ENCODE peak calls at places on chromosomes 4 and X, in four cellular contexts. Z is IMR-90, J is ascending aorta, S is left ventricle myocardium inferior. P is an unnamed sample. For H3K36me3, the result is how much of the 10 kb centered on the place peaks cover.

GRCh38 chr4:160928482-160928881 is 1235.3 kb downstream of the FSTL5 start:
- DNase-seq in S (no peak), Z (no peak), J (no peak), P (no peak)

GRCh38 chr4:139242511-139243051 is 37.4 kb downstream of the MGARP start:
- DNase-seq in S (no peak), Z (peak), J (no peak), P (peak)

GRCh38 chrX:139448996-139449395 is 81.5 kb upstream of the F9 start:
- DNase-seq in Z (no peak), S (no peak), J (no peak), P (no peak)

GRCh38 chr4:71860643-71861042 is 76.8 kb upstream of the GC start:
- DNase-seq in S (no peak), Z (no peak), J (no peak), P (no peak)

GRCh38 chrX:40383360-40383759 is 197.4 kb upstream of the ATP6AP2 start:
- DNase-seq in J (no peak), S (no peak), Z (no peak), P (no peak)

GRCh38 chr4:120694973-120695372 is 227.6 kb downstream of the PRDM5 start:
- DNase-seq in Z (peak), S (no peak), J (no peak), P (no peak)

GRCh38 chrX:23317799-23318724 is 16.6 kb upstream of the PTCHD1 start:
- DNase-seq in Z (no peak), S (no peak), J (no peak), P (no peak)

GRCh38 chrX:129522184-129523059 is 868 bp downstream of the SMARCA1 start:
- DNase-seq in S (peak), Z (peak), J (peak), P (no peak)

GRCh38 chr4:37735578-37735977 is 49.4 kb upstream of the RELL1 start:
- DNase-seq in J (no peak), Z (no peak), S (no peak), P (no peak)

GRCh38 chr4:151850751-151851150 is 89.9 kb upstream of the GATB start:
- DNase-seq in J (no peak), S (no peak), Z (no peak), P (peak)

GRCh38 chr4:105909699-105910340 is 14.5 kb downstream of the NPNT start:
- DNase-seq in S (no peak), J (no peak), Z (peak), P (no peak)

GRCh38 chr4:86367577-86367976 is 7.7 kb upstream of the MAPK10 start:
- DNase-seq in Z (no peak), S (no peak), J (no peak), P (no peak)

GRCh38 chrX:66012094-66012534 is 27.8 kb downstream of the VSIG4 start:
- DNase-seq in Z (no peak), J (no peak), S (no peak), P (no peak)

GRCh38 chrX:323721-324628 is 5.4 kb upstream of the GTPBP6 start:
- DNase-seq in J (no peak), S (peak), Z (peak), P (no peak)

GRCh38 chr4:139651282-139652194 is 14.1 kb upstream of the MGST2 start:
- DNase-seq in J (peak), Z (peak), S (peak), P (no peak)

GRCh38 chrX:154378059-154378798 is 866 bp upstream of the EMD start:
- DNase-seq in S (peak), J (peak), Z (peak), P (no peak)

GRCh38 chrX:1244164-1245076 is 24.2 kb upstream of the CSF2RA start:
- DNase-seq in Z (no peak), J (no peak), S (no peak), P (no peak)

GRCh38 chr4:7781993-7782392 is 157.7 kb downstream of the AFAP1 start:
- DNase-seq in J (no peak), S (no peak), Z (no peak), P (no peak)

GRCh38 chr4:183716302-183716701 is 57.2 kb downstream of the TRAPPC11 start:
- DNase-seq in S (no peak), Z (no peak), J (no peak), P (no peak)

GRCh38 chr4:41820473-41820872 is 71.9 kb upstream of the PHOX2B start:
- DNase-seq in J (no peak), Z (no peak), S (no peak), P (no peak)

GRCh38 chrX:10750581-10750980 is 130.2 kb upstream of the MID1 start:
- DNase-seq in Z (peak), J (no peak), S (no peak), P (no peak)

GRCh38 chrX:148501121-148502066 is 977 bp downstream of the AFF2 start:
- DNase-seq in S (no peak), J (no peak), Z (no peak), P (no peak)

DNA sequence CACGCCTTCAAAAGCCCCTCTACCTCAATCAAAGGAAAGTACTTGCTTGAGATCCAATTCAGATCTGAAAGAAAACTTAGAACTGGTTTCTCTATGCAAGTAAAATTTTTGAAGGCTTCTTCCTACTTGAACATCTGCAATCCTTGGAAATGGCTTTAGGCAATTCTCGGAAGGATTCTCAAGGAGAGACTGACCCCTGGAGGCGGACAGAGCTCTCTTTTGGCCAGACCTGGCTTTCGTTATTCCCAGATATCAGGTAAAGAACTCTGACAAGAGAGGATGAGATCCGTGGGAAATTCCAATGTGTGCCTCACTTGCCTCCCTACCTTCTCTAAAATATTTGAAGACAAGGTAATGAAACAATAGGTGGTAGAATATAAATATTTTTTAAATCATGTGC is 670.3 kb upstream of the FAM241A start:
- DNase-seq in S (no peak), J (no peak), Z (peak), P (no peak)
- TF ChIP-seq CTCF in S (peak), J (peak), Z (peak), P (peak)

GRCh38 chr4:102580463-102580842 is 79.3 kb downstream of the NFKB1 start:
- DNase-seq in Z (no peak), J (no peak), S (no peak), P (no peak)
- H3K36me3 ChIP-seq in Z (under half), J (half or more), S (half or more), P (under half)

DNA sequence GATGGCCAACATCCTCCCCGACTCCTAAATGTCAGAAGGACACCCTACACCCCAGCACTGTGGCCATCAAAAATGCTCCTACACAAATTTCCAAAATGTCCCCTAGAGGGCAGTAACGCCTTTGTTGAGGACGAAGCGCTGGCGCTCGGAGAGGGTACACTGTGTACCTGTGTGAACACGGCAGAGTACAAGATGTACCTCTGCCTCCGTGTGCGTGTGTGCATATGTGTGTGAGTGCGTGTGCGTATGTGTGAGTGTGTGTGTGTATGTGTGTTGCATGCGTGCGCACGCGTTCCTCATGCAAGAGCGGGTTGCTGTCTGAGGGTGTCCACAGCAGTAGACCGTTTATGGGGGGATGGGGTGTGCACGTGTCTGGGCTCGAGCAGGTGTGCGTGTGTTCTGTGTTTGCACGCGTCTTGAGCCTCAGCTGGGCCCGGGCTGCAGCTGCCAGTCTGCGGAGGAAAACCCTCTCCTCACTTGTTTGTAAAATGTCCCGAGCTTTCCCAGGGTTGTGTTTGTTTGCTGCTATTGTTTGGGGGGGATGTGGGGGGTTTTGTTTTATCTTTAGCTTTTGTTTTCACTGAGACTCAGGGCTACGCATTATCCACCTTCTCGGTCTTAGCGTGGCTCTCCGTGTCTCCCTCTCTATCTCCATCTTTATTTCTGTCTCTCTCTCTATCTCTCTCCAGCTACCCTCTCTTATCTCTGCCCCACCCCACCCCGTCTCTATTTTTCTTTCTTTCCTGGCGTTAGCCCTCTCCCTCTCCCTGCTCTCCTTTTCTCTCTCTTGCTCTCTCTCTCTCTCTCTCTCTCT is 10.4 kb upstream of the TSPYL2 start:
- DNase-seq in Z (peak), S (peak), J (peak), P (no peak)
- H3K4me3 ChIP-seq in Z (no peak), S (peak), J (peak), P (peak)

DNA sequence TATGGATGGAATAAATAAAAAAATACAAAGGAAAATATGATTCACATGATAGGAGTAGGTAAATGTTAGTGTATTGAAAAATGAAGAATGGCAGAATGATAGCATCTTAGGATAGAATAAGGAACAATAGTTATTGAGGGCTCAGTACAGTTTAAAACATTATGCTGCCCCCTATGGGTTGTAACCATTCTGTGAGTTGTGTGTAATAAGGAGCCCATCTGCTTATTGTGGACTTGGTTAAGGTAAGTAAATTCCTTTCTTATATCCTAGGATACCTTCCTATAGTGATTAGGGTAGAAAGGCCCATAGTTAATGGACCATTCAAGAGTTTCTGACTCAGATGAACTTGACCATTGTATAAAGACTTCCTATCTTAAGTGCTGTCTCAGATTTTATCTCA is 195.8 kb downstream of the PDHA2 start:
- DNase-seq in J (no peak), S (no peak), Z (no peak), P (no peak)
- TF ChIP-seq CTCF in J (peak), S (peak), Z (no peak), P (no peak)